ENCODE peak calls at places on chromosomes 12 and 14, in four cellular contexts. G is stomach, V is breast epithelium, X is spleen. J is an unnamed sample.
A peak's percentile ranks its signal among the peaks of the same experiment; 100 is the strongest.

GRCh38 chr14:69685217-69685616 is 73.8 kb downstream of the SUSD6 start:
- DNase-seq in G (no peak), V (no peak), X (no peak), J (no peak)

GRCh38 chr12:49665384-49665783 is 41.8 kb downstream of the FMNL3 start:
- DNase-seq in G (no peak), V (no peak), X (peak; percentile 47), J (no peak)

GRCh38 chr12:19298837-19299605 is 140.3 kb upstream of the AEBP2 start:
- DNase-seq in G (no peak), V (no peak), X (no peak), J (no peak)

GRCh38 chr14:60648934-60649814 is at the start of gene SIX1:
- DNase-seq in G (peak; percentile 75), V (no peak), X (peak; percentile 80), J (peak; percentile 91)

GRCh38 chr12:88388566-88389269 is 191.6 kb downstream of the KITLG start:
- DNase-seq in G (no peak), V (no peak), X (no peak), J (no peak)

GRCh38 chr12:62917939-62918338 is 17.0 kb downstream of the PPM1H start:
- DNase-seq in G (no peak), V (no peak), X (no peak), J (no peak)

GRCh38 chr12:107318804-107319535 is 225.6 kb upstream of the CRY1 start:
- DNase-seq in G (no peak), V (no peak), X (peak; percentile 74), J (no peak)

GRCh38 chr12:43737646-43738045 is 20.9 kb downstream of the PUS7L start:
- DNase-seq in G (no peak), V (no peak), X (no peak), J (no peak)

GRCh38 chr14:30211326-30211725 is 283.7 kb upstream of the PRKD1 start:
- DNase-seq in G (no peak), V (no peak), X (no peak), J (no peak)

GRCh38 chr12:117020536-117021220 is 78.5 kb downstream of the TESC start:
- DNase-seq in G (peak; percentile 22), V (no peak), X (no peak), J (no peak)

GRCh38 chr12:58732894-58733293 is 187.4 kb downstream of the LRIG3 start:
- DNase-seq in G (no peak), V (no peak), X (no peak), J (no peak)

GRCh38 chr12:58727526-58727925 is 192.8 kb downstream of the LRIG3 start:
- DNase-seq in G (no peak), V (no peak), X (no peak), J (no peak)

GRCh38 chr12:58725400-58726105 is 194.8 kb downstream of the LRIG3 start:
- DNase-seq in G (no peak), V (no peak), X (no peak), J (no peak)

GRCh38 chr12:58731096-58731495 is 189.2 kb downstream of the LRIG3 start:
- DNase-seq in G (no peak), V (no peak), X (no peak), J (no peak)

GRCh38 chr12:58728397-58728796 is 191.9 kb downstream of the LRIG3 start:
- DNase-seq in G (no peak), V (no peak), X (no peak), J (no peak)
- TF ChIP-seq POLR2AphosphoS5 in G (no peak), V (no peak), X (no peak), J (no peak)

DNA sequence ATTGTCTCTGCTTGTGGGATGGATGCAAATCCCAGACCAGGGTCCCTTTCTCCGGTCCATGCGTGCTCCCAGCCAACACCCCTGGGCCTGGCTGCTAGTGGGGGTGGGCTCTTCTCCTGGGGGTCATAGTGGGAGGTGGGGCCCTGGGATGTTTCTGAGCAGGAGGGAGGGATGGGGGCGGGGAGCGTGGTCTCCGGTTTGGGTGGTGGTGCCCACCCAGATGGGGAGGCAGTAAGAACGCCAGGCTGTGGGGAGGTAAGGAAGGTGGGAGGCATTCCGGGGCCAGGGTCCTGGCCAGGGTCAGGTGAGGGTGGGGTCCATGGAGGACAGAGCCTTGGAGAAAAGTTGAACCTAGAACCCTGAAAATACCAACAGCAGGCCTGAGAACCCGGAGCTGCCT is 5.5 kb downstream of the CRIP2 start:
- DNase-seq in G (no peak), V (no peak), X (no peak), J (no peak)
- H3K27ac ChIP-seq in G (peak overlapping the region; percentile 92), V (peak overlapping the region; percentile 100), X (peak overlapping the region; percentile 90), J (peak overlapping the region; percentile 98)

GRCh38 chr12:2891240-2892053 is 756 bp downstream of the TULP3 start:
- DNase-seq in G (peak; percentile 47), V (peak; percentile 54), X (no peak), J (no peak)

GRCh38 chr12:2890001-2890387 is 697 bp upstream of the TULP3 start:
- DNase-seq in G (no peak), V (no peak), X (no peak), J (no peak)

GRCh38 chr12:2893007-2893406 is 2.3 kb downstream of the TULP3 start:
- DNase-seq in G (no peak), V (no peak), X (no peak), J (no peak)

GRCh38 chr12:2892246-2892645 is 1.6 kb downstream of the TULP3 start:
- DNase-seq in G (no peak), V (no peak), X (no peak), J (no peak)

GRCh38 chr12:2890388-2891239 is at the start of gene TULP3:
- DNase-seq in G (peak; percentile 99), V (peak; percentile 99), X (peak; percentile 99), J (peak; percentile 99)
- TF ChIP-seq POLR2AphosphoS5 in G (peak; percentile 89), V (peak; percentile 66), X (peak; percentile 97), J (peak; percentile 93)

GRCh38 chr12:8629486-8630033 is 16.9 kb upstream of the AICDA start:
- DNase-seq in G (no peak), V (no peak), X (no peak), J (no peak)
- H3K27ac ChIP-seq in G (no peak overlapping the region), V (no peak overlapping the region), X (no peak overlapping the region), J (no peak overlapping the region)

GRCh38 chr14:31945701-31946100 is 131.4 kb upstream of the ARHGAP5 start:
- DNase-seq in G (no peak), V (no peak), X (no peak), J (no peak)

GRCh38 chr14:31943217-31943616 is 133.9 kb upstream of the ARHGAP5 start:
- DNase-seq in G (no peak), V (no peak), X (no peak), J (no peak)

GRCh38 chr14:31943861-31944255 is 133.2 kb upstream of the ARHGAP5 start:
- DNase-seq in G (no peak), V (no peak), X (no peak), J (no peak)

GRCh38 chr14:31945074-31945613 is 132.0 kb upstream of the ARHGAP5 start:
- DNase-seq in G (no peak), V (no peak), X (no peak), J (no peak)

DNA sequence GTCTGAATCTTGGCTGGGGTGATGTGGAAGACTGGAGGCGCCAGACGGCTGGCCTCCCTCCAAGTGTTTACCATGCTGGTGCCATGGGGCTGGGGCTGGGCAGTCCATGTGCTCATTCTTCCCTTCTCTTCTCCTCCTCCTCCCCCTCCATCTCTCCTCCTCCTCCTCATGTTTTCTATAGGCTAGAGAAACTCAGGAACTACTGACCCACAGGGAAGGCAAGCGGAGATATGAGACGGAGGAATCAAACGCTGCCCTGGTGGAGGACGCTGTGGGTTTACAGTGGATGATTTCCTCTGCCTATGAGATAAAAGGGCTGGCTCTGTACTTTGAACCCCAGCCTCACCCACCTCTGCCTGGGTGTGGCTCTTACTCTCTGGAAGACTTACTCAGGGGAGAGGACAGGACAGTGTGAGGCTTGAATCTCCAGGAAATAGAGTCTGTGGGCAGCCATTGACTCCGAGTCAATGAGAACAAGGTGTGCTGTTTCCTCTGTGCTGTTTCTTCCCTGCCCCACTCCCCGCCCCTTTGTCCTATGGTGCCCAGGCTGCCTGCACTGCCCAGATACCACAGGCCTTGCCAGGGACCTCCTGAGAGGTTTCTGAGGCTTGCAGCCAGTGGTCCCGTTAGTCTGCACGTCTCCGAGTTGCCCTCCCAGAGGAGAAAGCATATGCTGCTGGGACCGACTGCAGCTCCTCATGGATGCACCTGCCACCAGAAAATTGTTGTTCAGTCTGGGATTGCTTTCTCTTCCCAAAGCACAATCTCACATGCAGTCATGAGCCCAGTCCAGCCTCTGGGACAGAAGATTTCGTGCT is 132.6 kb upstream of the ARHGAP5 start:
- DNase-seq in G (peak; percentile 57), V (no peak), X (no peak), J (no peak)
- TF ChIP-seq POLR2AphosphoS5 in G (no peak), V (no peak), X (no peak), J (no peak)

GRCh38 chr14:64778114-64778754 is 74.0 kb downstream of the PLEKHG3 start:
- DNase-seq in G (no peak), V (no peak), X (peak; percentile 54), J (no peak)

GRCh38 chr14:64782196-64782595 is 78.0 kb downstream of the PLEKHG3 start:
- DNase-seq in G (no peak), V (no peak), X (peak; percentile 74), J (peak; percentile 40)

GRCh38 chr14:64775081-64775777 is 71.0 kb downstream of the PLEKHG3 start:
- DNase-seq in G (no peak), V (no peak), X (peak; percentile 62), J (no peak)

GRCh38 chr14:64777461-64777860 is 73.2 kb downstream of the PLEKHG3 start:
- DNase-seq in G (no peak), V (no peak), X (peak; percentile 0), J (no peak)

DNA sequence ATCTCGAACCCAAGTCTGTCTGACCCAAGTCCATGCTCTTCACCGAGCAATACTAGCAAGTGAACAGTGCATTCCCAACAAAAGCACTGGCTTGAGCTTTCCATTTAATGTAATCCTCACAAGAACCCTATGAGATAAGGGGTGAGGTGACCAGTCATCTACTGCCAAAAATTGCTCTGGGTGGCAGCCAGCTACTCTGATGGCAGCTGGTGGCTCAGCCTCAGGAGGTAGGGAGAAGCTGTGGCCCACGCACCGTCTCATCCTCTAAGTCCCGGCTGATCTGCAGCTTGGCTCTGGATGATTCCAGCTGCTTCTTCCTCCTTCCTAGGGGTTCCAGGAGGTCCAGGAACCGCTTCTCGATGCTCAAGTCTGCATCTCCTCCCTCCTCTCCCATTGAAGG is 75.2 kb downstream of the PLEKHG3 start:
- DNase-seq in G (peak; percentile 70), V (no peak), X (peak; percentile 25), J (no peak)
- H3K27ac ChIP-seq in G (no peak overlapping the region), V (no peak overlapping the region), X (no peak overlapping the region), J (no peak overlapping the region)

DNA sequence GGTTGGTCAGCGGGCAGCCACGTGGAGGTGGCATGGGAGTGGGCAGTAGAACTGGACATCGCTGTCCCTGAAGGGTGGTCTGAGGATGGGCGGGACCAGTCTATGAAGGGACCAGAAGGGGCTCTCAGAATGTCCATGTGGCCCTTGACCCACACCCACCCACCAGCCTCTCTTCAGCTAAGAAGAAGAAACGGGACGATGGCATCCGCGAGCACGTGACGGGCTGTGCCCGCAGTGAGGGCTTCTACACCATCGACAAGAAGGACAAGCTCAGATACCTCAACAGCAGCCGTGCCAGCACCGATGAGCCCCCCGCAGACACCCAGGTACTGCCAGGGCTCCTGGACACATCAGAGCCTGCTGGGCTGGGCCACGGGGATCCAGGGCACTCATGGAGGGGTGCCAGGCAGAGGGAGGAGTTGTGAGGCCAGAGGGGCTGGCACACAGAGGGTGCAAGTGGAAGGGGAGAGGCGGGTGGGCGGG is 21.3 kb downstream of the SETD1B start:
- DNase-seq in G (no peak), V (no peak), X (no peak), J (no peak)
- TF ChIP-seq POLR2AphosphoS5 in G (no peak), V (no peak), X (peak; percentile 71), J (no peak)

J was measured in upper lobe of left lung.